ENCODE peak calls at places on chromosomes 3 and 15, in six cellular contexts. S, J, B, V, Z and M are unnamed samples.

GRCh38 chr3:66418432-66419052 is 82.3 kb downstream of the LRIG1 start:
- DNase-seq in S (peak), J (no peak), B (no peak), V (peak), Z (no peak), M (peak)

GRCh38 chr3:98325055-98325454 is 28.6 kb upstream of the OR5K4 start:
- DNase-seq in S (no peak), J (no peak), B (no peak), V (no peak), Z (no peak), M (no peak)

GRCh38 chr3:4754180-4755086 is 224.8 kb upstream of the BHLHE40 start:
- DNase-seq in S (no peak), J (no peak), B (no peak), V (no peak), Z (no peak), M (no peak)

GRCh38 chr15:82737975-82738374 is 28.3 kb upstream of the AP3B2 start:
- DNase-seq in S (no peak), J (no peak), B (no peak), V (no peak), Z (no peak), M (no peak)

GRCh38 chr3:13598201-13598600 is 49.3 kb downstream of the FBLN2 start:
- DNase-seq in S (no peak), J (no peak), B (no peak), V (no peak), Z (no peak), M (no peak)

GRCh38 chr3:162938073-162938472 is 1441.5 kb downstream of the OTOL1 start:
- DNase-seq in S (no peak), J (no peak), B (no peak), V (no peak), Z (no peak), M (peak)

GRCh38 chr15:26757156-26757555 is 15.7 kb downstream of the GABRB3 start:
- DNase-seq in S (no peak), J (no peak), B (no peak), V (no peak), Z (no peak), M (no peak)

GRCh38 chr3:186002884-186003472 is 65.2 kb upstream of the TRA2B start:
- DNase-seq in S (no peak), J (no peak), B (no peak), V (no peak), Z (no peak), M (peak)

GRCh38 chr3:195809796-195810454 is 1.8 kb downstream of the MUC4 start:
- DNase-seq in S (no peak), J (peak), B (no peak), V (peak), Z (no peak), M (no peak)

GRCh38 chr3:115272036-115272824 is 125.1 kb upstream of the ZBTB20 start:
- DNase-seq in S (no peak), J (peak), B (no peak), V (peak), Z (no peak), M (peak)

GRCh38 chr3:72487078-72487765 is 361.0 kb downstream of the SHQ1 start:
- DNase-seq in S (no peak), J (peak), B (peak), V (peak), Z (no peak), M (peak)

GRCh38 chr15:56537881-56538280 is 72.9 kb upstream of the MNS1 start:
- DNase-seq in S (no peak), J (no peak), B (no peak), V (no peak), Z (no peak), M (no peak)

GRCh38 chr3:129441782-129442181 is 1.8 kb downstream of the IFT122 start:
- DNase-seq in S (no peak), J (no peak), B (no peak), V (peak), Z (no peak), M (peak)

GRCh38 chr3:175082631-175083030 is 223.5 kb downstream of the NAALADL2 start:
- DNase-seq in S (no peak), J (no peak), B (no peak), V (no peak), Z (no peak), M (no peak)

GRCh38 chr3:33074217-33075067 is 22.5 kb downstream of the GLB1 start:
- DNase-seq in S (peak), J (peak), B (peak), V (peak), Z (peak), M (peak)

GRCh38 chr15:100901702-100902435 is 17.3 kb upstream of the LRRK1 start:
- DNase-seq in S (no peak), J (no peak), B (no peak), V (no peak), Z (no peak), M (no peak)

GRCh38 chr15:49279481-49280186 is 109.6 kb downstream of the GALK2 start:
- DNase-seq in S (no peak), J (no peak), B (no peak), V (no peak), Z (no peak), M (no peak)

GRCh38 chr15:36622247-36622795 is 42.9 kb downstream of the CDIN1 start:
- DNase-seq in S (no peak), J (no peak), B (no peak), V (no peak), Z (no peak), M (no peak)

GRCh38 chr3:190252080-190252479 is 70.2 kb downstream of the CLDN1 start:
- DNase-seq in S (no peak), J (no peak), B (no peak), V (peak), Z (no peak), M (peak)

GRCh38 chr3:149015383-149015782 is 24.0 kb downstream of the GYG1 start:
- DNase-seq in S (no peak), J (peak), B (no peak), V (no peak), Z (no peak), M (no peak)

GRCh38 chr15:52783191-52783829 is 6.8 kb downstream of the ONECUT1 start:
- DNase-seq in S (no peak), J (no peak), B (no peak), V (no peak), Z (no peak), M (no peak)

GRCh38 chr15:47685141-47685870 is 32.0 kb upstream of the SEMA6D start:
- DNase-seq in S (no peak), J (no peak), B (no peak), V (no peak), Z (no peak), M (no peak)

GRCh38 chr3:172246107-172246870 is 202.0 kb downstream of the GHSR start:
- DNase-seq in S (no peak), J (no peak), B (no peak), V (no peak), Z (no peak), M (no peak)

GRCh38 chr3:117661636-117662095 is 952.1 kb downstream of the TUSC7 start:
- DNase-seq in S (no peak), J (peak), B (no peak), V (no peak), Z (no peak), M (no peak)